ENCODE peak calls at places on chromosomes 13 and 19, in five cellular contexts. O is AG04450, A is psoas muscle, K is GM23338, F is aorta. E is an unnamed sample.

GRCh38 chr19:10544753-10545251 is 1.1 kb downstream of the ATG4D start:
- DNase-seq in O (no peak), K (peak), F (no peak), A (no peak), E (no peak)

GRCh38 chr19:35712910-35713845 is 4.6 kb upstream of the KMT2B start:
- DNase-seq in A (no peak), K (peak), O (no peak), F (no peak), E (no peak)

GRCh38 chr19:28705008-28705407 is 507.9 kb downstream of the UQCRFS1 start:
- DNase-seq in A (no peak), K (peak), O (peak), F (no peak), E (peak)

GRCh38 chr19:6464070-6464873 is at the start of gene CRB3:
- DNase-seq in A (no peak), F (no peak), O (no peak), K (peak), E (no peak)

GRCh38 chr13:58619396-58620113 is 988.0 kb downstream of the PCDH17 start:
- DNase-seq in F (no peak), A (no peak), O (no peak), K (no peak), E (no peak)

GRCh38 chr13:41742917-41743552 is 217.9 kb downstream of the VWA8 start:
- DNase-seq in K (no peak), F (no peak), O (no peak), A (no peak), E (no peak)

GRCh38 chr13:21040120-21040834 is 21.1 kb downstream of the LATS2 start:
- DNase-seq in F (no peak), O (no peak), K (no peak), A (no peak), E (no peak)

GRCh38 chr13:72062566-72062965 is 195.6 kb upstream of the DACH1 start:
- DNase-seq in O (no peak), A (no peak), F (no peak), K (peak), E (no peak)

GRCh38 chr19:4969292-4969771 is 419 bp downstream of the KDM4B start:
- DNase-seq in F (no peak), O (no peak), A (no peak), K (no peak), E (no peak)

GRCh38 chr19:45716314-45717130 is 14.2 kb downstream of the FBXO46 start:
- DNase-seq in K (peak), A (no peak), F (no peak), O (no peak), E (no peak)

GRCh38 chr19:44848805-44849457 is 2.8 kb downstream of the NECTIN2 start:
- DNase-seq in O (no peak), K (no peak), F (no peak), A (no peak), E (no peak)

GRCh38 chr13:100388923-100389322 is 199.7 kb downstream of the GGACT start:
- DNase-seq in F (no peak), K (no peak), O (no peak), A (no peak), E (no peak)

GRCh38 chr19:38932425-38933179 is 1.9 kb downstream of the MRPS12 start:
- DNase-seq in F (no peak), K (peak), A (peak), O (no peak), E (no peak)

GRCh38 chr19:4851551-4852290 is 15.7 kb downstream of the PLIN3 start:
- DNase-seq in F (peak), A (peak), O (no peak), K (peak), E (no peak)

GRCh38 chr19:45526143-45526542 is 18.9 kb downstream of the VASP start:
- DNase-seq in K (peak), A (peak), O (no peak), F (no peak), E (no peak)

GRCh38 chr13:75869981-75870380 is 233.9 kb downstream of the LMO7 start:
- DNase-seq in A (no peak), O (no peak), F (no peak), K (no peak), E (no peak)

GRCh38 chr19:32387701-32388392 is 17.7 kb upstream of the DPY19L3 start:
- DNase-seq in K (no peak), A (no peak), F (peak), O (no peak), E (no peak)

GRCh38 chr13:39656325-39656677 is 839 bp downstream of the COG6 start:
- DNase-seq in O (no peak), F (no peak), K (peak), A (no peak), E (no peak)